ENCODE peak calls at places on chromosomes 6 and 20, in seven cellular contexts. F is Peyer's patch, P is H1, B is endothelial cell of umbilical vein, I is body of pancreas, G is IMR-90, Q is A549. H is an unnamed sample.

GRCh38 chr6:3282461-3283236 is 23.9 kb downstream of the PSMG4 start:
- DNase-seq in F (no peak), P (no peak), B (no peak), I (no peak), G (no peak), Q (no peak), H (no peak)

GRCh38 chr6:127266892-127267741 is 453 bp downstream of the RNF146 start:
- DNase-seq in F (peak; percentile 50), P (peak; percentile 1), B (peak; percentile 79), I (peak; percentile 51), G (peak; percentile 32), Q (peak; percentile 54), H (peak; percentile 83)

GRCh38 chr6:85580878-85581267 is 12.8 kb downstream of the SNX14 start:
- DNase-seq in F (no peak), P (no peak), B (no peak), I (peak; percentile 53), G (peak; percentile 78), Q (peak; percentile 42), H (peak; percentile 67)

GRCh38 chr6:110930795-110931194 is 27.7 kb upstream of the GTF3C6 start:
- DNase-seq in F (no peak), P (no peak), B (no peak), I (no peak), G (no peak), Q (no peak), H (no peak)

GRCh38 chr20:4730782-4731181 is 9.1 kb downstream of the PRND start:
- DNase-seq in F (no peak), P (no peak), B (peak; percentile 63), I (peak; percentile 14), G (peak; percentile 11), Q (no peak), H (no peak)

GRCh38 chr6:21664263-21665081 is 70.9 kb downstream of the SOX4 start:
- DNase-seq in F (no peak), P (no peak), B (peak; percentile 61), I (peak; percentile 21), G (no peak), Q (peak; percentile 15), H (peak; percentile 39)

GRCh38 chr20:32067234-32067821 is 15.3 kb downstream of the HCK start:
- DNase-seq in F (no peak), P (no peak), B (no peak), I (no peak), G (peak; percentile 89), Q (peak; percentile 21), H (no peak)

GRCh38 chr6:23390221-23390620 is 735.8 kb upstream of the NRSN1 start:
- DNase-seq in F (no peak), P (no peak), B (no peak), I (no peak), G (no peak), Q (no peak), H (no peak)

GRCh38 chr20:31543966-31544598 is 29.8 kb downstream of the HM13 start:
- DNase-seq in F (no peak), P (no peak), B (peak; percentile 20), I (peak; percentile 31), G (peak; percentile 98), Q (peak; percentile 37), H (peak; percentile 50)

GRCh38 chr20:53750827-53751393 is 157.3 kb upstream of the ZNF217 start:
- DNase-seq in F (no peak), P (no peak), B (peak; percentile 29), I (no peak), G (peak; percentile 91), Q (no peak), H (no peak)

GRCh38 chr6:53398541-53399344 is 50.0 kb upstream of the ELOVL5 start:
- DNase-seq in F (no peak), P (no peak), B (no peak), I (no peak), G (peak; percentile 7), Q (peak; percentile 16), H (no peak)

GRCh38 chr6:7910298-7910653 is 312 bp downstream of the TXNDC5 start:
- DNase-seq in F (no peak), P (no peak), B (no peak), I (no peak), G (no peak), Q (no peak), H (no peak)

GRCh38 chr6:7910654-7911344 is at the start of gene TXNDC5:
- DNase-seq in F (peak; percentile 72), P (no peak), B (peak; percentile 77), I (peak; percentile 79), G (peak; percentile 62), Q (peak; percentile 58), H (peak; percentile 87)

GRCh38 chr6:7912024-7912423 is 1.4 kb upstream of the TXNDC5 start:
- DNase-seq in F (no peak), P (no peak), B (no peak), I (no peak), G (no peak), Q (no peak), H (no peak)

GRCh38 chr6:7912736-7913517 is 2.3 kb upstream of the TXNDC5 start:
- DNase-seq in F (no peak), P (no peak), B (no peak), I (no peak), G (no peak), Q (no peak), H (no peak)

DNA sequence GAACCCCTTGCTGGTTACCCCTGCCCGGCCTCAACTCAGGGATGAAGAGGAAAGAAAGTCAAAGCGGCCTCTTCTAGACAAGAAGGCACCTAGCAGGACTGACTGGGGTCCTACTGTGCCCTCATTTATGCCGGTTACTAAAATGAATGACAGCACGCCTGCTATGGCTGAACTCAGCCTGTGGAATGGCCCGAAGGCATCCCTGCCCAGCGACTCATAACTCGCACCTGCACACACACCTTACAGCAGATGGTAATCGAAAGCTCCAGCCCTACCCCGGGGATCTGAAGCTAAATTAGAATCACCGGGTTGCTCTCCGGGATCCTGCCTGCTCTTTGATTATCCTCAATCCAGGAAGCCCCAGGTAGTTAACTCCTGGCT is 747 bp upstream of the TXNDC5 start:
- DNase-seq in F (no peak), P (no peak), B (no peak), I (no peak), G (no peak), Q (no peak), H (no peak)
- H3K4me1 ChIP-seq in F (peaks cover 9% of the 10 kb centered on the region), P (peaks cover 2% of the 10 kb centered on the region), B (peaks cover 40% of the 10 kb centered on the region), I (peaks cover 38% of the 10 kb centered on the region), G (peaks cover 6% of the 10 kb centered on the region), Q (peaks cover 12% of the 10 kb centered on the region), H (peaks cover 18% of the 10 kb centered on the region)

GRCh38 chr20:3146732-3147341 is 12.8 kb downstream of the FASTKD5 start:
- DNase-seq in F (no peak), P (no peak), B (no peak), I (no peak), G (peak; percentile 9), Q (no peak), H (no peak)
- TF ChIP-seq POLR2A in F (no peak), P (no peak), B (no peak), I (no peak), G (no peak), Q (no peak), H (no peak)

GRCh38 chr20:535958-536357 is 7.6 kb downstream of the CSNK2A1 start:
- DNase-seq in F (no peak), P (no peak), B (peak; percentile 80), I (peak; percentile 52), G (no peak), Q (no peak), H (no peak)

GRCh38 chr20:539848-540247 is 3.7 kb downstream of the CSNK2A1 start:
- DNase-seq in F (no peak), P (no peak), B (peak; percentile 73), I (peak; percentile 22), G (peak; percentile 49), Q (no peak), H (no peak)

GRCh38 chr20:536426-537012 is 7.1 kb downstream of the CSNK2A1 start:
- DNase-seq in F (no peak), P (no peak), B (no peak), I (no peak), G (no peak), Q (no peak), H (no peak)

GRCh38 chr20:539236-539635 is 4.4 kb downstream of the CSNK2A1 start:
- DNase-seq in F (no peak), P (no peak), B (no peak), I (no peak), G (no peak), Q (no peak), H (no peak)

DNA sequence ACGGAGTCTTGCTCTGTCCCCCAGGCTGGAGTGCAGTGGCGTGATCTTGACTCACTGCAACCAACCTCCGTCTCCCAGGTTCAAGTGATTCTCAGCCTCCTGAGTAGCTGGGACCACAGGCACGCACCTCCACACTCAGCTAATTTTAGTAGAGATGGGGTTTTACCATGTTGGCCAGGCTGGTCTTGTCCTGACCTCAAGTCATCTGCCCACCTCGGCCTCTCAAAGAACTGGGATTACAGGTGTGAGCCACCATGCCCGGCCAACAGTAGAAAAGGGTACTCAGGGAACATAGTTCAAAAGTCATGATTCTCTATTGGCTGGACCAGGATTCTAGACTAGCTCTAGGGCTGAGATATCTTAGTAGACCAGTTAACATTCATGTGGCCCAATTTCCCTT is 5.6 kb downstream of the CSNK2A1 start:
- DNase-seq in F (no peak), P (no peak), B (no peak), I (no peak), G (no peak), Q (no peak), H (no peak)
- H3K4me3 ChIP-seq in F (no peak overlapping the region), P (no peak overlapping the region), B (no peak overlapping the region), I (no peak overlapping the region), G (no peak overlapping the region), Q (no peak overlapping the region), H (no peak overlapping the region)

DNA sequence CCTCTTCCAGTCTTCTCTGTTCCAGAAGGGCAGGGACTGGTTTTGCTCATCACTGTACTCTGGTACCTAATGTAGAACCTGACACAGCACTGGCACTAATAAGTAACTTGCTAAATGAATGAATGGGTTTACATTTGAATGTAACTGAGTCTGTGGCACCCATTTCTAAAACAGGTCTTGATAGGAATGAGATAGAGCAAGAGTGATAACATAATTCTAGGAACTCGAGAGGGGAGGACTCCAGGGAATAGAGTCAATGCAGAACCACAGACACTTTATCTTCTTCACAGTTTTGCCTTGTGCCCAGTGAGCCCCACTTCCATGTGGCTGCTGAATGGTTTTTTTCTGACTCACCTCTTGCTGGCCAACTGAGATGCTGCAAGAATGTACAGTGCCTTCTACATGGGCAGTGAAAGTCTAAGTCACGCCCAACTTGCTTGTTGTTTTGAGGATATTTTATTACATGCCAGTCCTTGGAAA is 61.2 kb downstream of the TBC1D7 start:
- DNase-seq in F (no peak), P (no peak), B (no peak), I (no peak), G (no peak), Q (no peak), H (no peak)
- H3K4me1 ChIP-seq in F (peaks cover 4% of the 10 kb centered on the region), P (no peaks in the 10 kb centered on the region), B (no peaks in the 10 kb centered on the region), I (no peaks in the 10 kb centered on the region), G (no peaks in the 10 kb centered on the region), Q (peaks cover 9% of the 10 kb centered on the region), H (peaks cover 7% of the 10 kb centered on the region)

DNA sequence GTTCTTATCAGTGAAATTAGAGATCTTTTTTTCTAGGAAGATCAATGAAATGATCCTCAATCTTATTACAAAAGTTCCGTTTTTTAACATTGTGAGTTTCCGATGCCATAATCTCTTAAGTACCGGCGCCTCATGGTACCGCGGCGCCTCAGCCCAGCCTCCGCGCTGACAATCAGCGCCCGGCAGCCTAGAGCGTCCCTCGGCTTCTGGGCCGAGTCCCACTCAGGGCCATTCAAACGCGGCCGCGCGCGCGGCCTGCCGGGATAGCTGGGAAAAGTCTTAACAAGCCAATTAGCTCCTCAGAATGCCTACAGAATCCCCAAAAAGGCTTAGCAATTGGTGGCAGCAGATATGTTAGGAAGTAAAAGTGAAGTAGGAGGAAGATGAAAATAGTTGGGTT is 204.8 kb downstream of the ADGB start:
- DNase-seq in F (no peak), P (no peak), B (no peak), I (no peak), G (no peak), Q (no peak), H (peak; percentile 56)
- TF ChIP-seq POLR2A in F (no peak), P (no peak), B (no peak), I (no peak), G (no peak), Q (no peak), H (no peak)

H was measured in heart left ventricle.